ENCODE peak calls at places on chromosome 20, in four cellular contexts. O is HT-29, R is RPMI8226, D is GM04504. T is an unnamed sample.
A peak's percentile ranks its signal among the peaks of the same experiment; 100 is the strongest.

GRCh38 chr20:38935967-38936407 is 9.8 kb downstream of the FAM83D start:
- DNase-seq in O (no peak), R (no peak), D (no peak), T (no peak)

GRCh38 chr20:63657260-63657936 is 714 bp upstream of the RTEL1 start:
- DNase-seq in O (no peak), R (peak; percentile 25), D (no peak), T (no peak)

GRCh38 chr20:43849496-43850197 is 65.0 kb upstream of the TOX2 start:
- DNase-seq in O (no peak), R (no peak), D (no peak), T (peak; percentile 55)

GRCh38 chr20:1806456-1806855 is 88.8 kb upstream of the SIRPA start:
- DNase-seq in O (no peak), R (no peak), D (no peak), T (no peak)

GRCh38 chr20:49957487-49957938 is 21.3 kb downstream of the RNF114 start:
- DNase-seq in O (peak; percentile 32), R (no peak), D (no peak), T (no peak)

GRCh38 chr20:15702161-15702560 is 871.1 kb downstream of the KIF16B start:
- DNase-seq in O (no peak), R (no peak), D (no peak), T (no peak)

GRCh38 chr20:55386686-55387085 is 618.6 kb downstream of the CBLN4 start:
- DNase-seq in O (no peak), R (no peak), D (no peak), T (no peak)

GRCh38 chr20:57991211-57991841 is 237.1 kb downstream of the ANKRD60 start:
- DNase-seq in O (peak; percentile 30), R (no peak), D (peak; percentile 90), T (no peak)

GRCh38 chr20:6583134-6583738 is 184.2 kb upstream of the BMP2 start:
- DNase-seq in O (peak; percentile 83), R (peak; percentile 59), D (peak; percentile 35), T (peak; percentile 48)

GRCh38 chr20:50401587-50402343 is 108.4 kb upstream of the PTPN1 start:
- DNase-seq in O (no peak), R (no peak), D (no peak), T (no peak)

GRCh38 chr20:46512943-46513844 is at the start of gene ZNF334:
- DNase-seq in O (peak; percentile 83), R (no peak), D (peak; percentile 2), T (peak; percentile 64)

GRCh38 chr20:23112595-23112994 is 26.5 kb upstream of the CD93 start:
- DNase-seq in O (no peak), R (peak; percentile 17), D (no peak), T (no peak)

GRCh38 chr20:62922451-62922921 is 3.8 kb downstream of the DIDO1 start:
- DNase-seq in O (no peak), R (no peak), D (no peak), T (no peak)

GRCh38 chr20:33561981-33562601 is 72.2 kb downstream of the CBFA2T2 start:
- DNase-seq in O (peak; percentile 95), R (peak; percentile 75), D (peak; percentile 95), T (peak; percentile 57)

GRCh38 chr20:24211972-24212371 is 223.4 kb upstream of the GGTLC1 start:
- DNase-seq in O (no peak), R (no peak), D (no peak), T (no peak)

GRCh38 chr20:47727909-47728361 is 57.3 kb downstream of the SULF2 start:
- DNase-seq in O (no peak), R (no peak), D (no peak), T (no peak)

GRCh38 chr20:40547492-40548129 is 141.4 kb downstream of the MAFB start:
- DNase-seq in O (no peak), R (no peak), D (no peak), T (no peak)